ENCODE peak calls at places on chromosomes 5 and 9, in nine cellular contexts. O, X, J, N, R, C, S, M and A are unnamed samples.

GRCh38 chr5:32707394-32707997 is 3.6 kb upstream of the NPR3 start:
- DNase-seq in O (peak), X (no peak), J (no peak), N (peak), R (peak), C (peak), S (no peak), M (no peak), A (no peak)

GRCh38 chr5:102818934-102819333 is 63.8 kb downstream of the PAM start:
- DNase-seq in O (no peak), X (no peak), J (no peak), N (no peak), R (no peak), C (no peak), S (no peak), M (no peak), A (no peak)

GRCh38 chr9:36327903-36328302 is 69.7 kb upstream of the GNE start:
- DNase-seq in O (no peak), X (no peak), J (no peak), N (no peak), R (no peak), C (peak), S (no peak), M (no peak), A (no peak)

GRCh38 chr9:129283705-129284606 is 105.9 kb upstream of the IER5L start:
- DNase-seq in O (peak), X (no peak), J (no peak), N (no peak), R (no peak), C (no peak), S (peak), M (no peak), A (no peak)

GRCh38 chr9:77433675-77434445 is 214.3 kb downstream of the GNA14 start:
- DNase-seq in O (peak), X (peak), J (peak), N (peak), R (peak), C (peak), S (peak), M (peak), A (peak)

GRCh38 chr5:157464518-157465171 is 4.6 kb downstream of the NIPAL4 start:
- DNase-seq in O (peak), X (no peak), J (no peak), N (no peak), R (peak), C (peak), S (peak), M (peak), A (peak)

GRCh38 chr5:107514305-107514704 is 156.4 kb downstream of the EFNA5 start:
- DNase-seq in O (no peak), X (no peak), J (no peak), N (no peak), R (no peak), C (peak), S (no peak), M (no peak), A (no peak)

GRCh38 chr5:179239256-179240135 is 105.8 kb downstream of the ADAMTS2 start:
- DNase-seq in O (peak), X (no peak), J (no peak), N (no peak), R (no peak), C (no peak), S (no peak), M (no peak), A (no peak)

GRCh38 chr5:78972654-78973428 is 12.3 kb downstream of the ARSB start:
- DNase-seq in O (no peak), X (no peak), J (no peak), N (peak), R (no peak), C (peak), S (peak), M (no peak), A (no peak)

GRCh38 chr9:126506361-126507317 is 107.1 kb upstream of the LMX1B start:
- DNase-seq in O (peak), X (no peak), J (no peak), N (no peak), R (no peak), C (no peak), S (peak), M (no peak), A (no peak)

GRCh38 chr5:81349161-81349560 is 44.8 kb downstream of the ACOT12 start:
- DNase-seq in O (peak), X (no peak), J (no peak), N (no peak), R (no peak), C (no peak), S (no peak), M (no peak), A (no peak)

GRCh38 chr5:174300118-174300940 is 254.8 kb downstream of the NSG2 start:
- DNase-seq in O (peak), X (no peak), J (no peak), N (no peak), R (no peak), C (no peak), S (no peak), M (no peak), A (no peak)

GRCh38 chr5:123771715-123772114 is 259.7 kb downstream of the CSNK1G3 start:
- DNase-seq in O (no peak), X (no peak), J (no peak), N (no peak), R (no peak), C (no peak), S (no peak), M (no peak), A (no peak)

GRCh38 chr5:161846731-161847130 is 1.2 kb upstream of the GABRA1 start:
- DNase-seq in O (peak), X (no peak), J (no peak), N (no peak), R (peak), C (no peak), S (no peak), M (no peak), A (no peak)

GRCh38 chr5:51987239-51987638 is 604.0 kb downstream of the ISL1 start:
- DNase-seq in O (no peak), X (no peak), J (no peak), N (no peak), R (no peak), C (no peak), S (no peak), M (no peak), A (no peak)

GRCh38 chr9:19999491-20000057 is 210.7 kb upstream of the SLC24A2 start:
- DNase-seq in O (no peak), X (no peak), J (no peak), N (no peak), R (no peak), C (peak), S (no peak), M (no peak), A (no peak)

GRCh38 chr5:174751154-174751990 is 27.0 kb downstream of the MSX2 start:
- DNase-seq in O (peak), X (no peak), J (peak), N (no peak), R (peak), C (no peak), S (no peak), M (no peak), A (peak)

GRCh38 chr5:118603278-118603677 is 385.1 kb downstream of the DTWD2 start:
- DNase-seq in O (no peak), X (no peak), J (no peak), N (no peak), R (no peak), C (no peak), S (no peak), M (no peak), A (no peak)

GRCh38 chr9:91734371-91734981 is 215.6 kb downstream of the ROR2 start:
- DNase-seq in O (peak), X (no peak), J (peak), N (peak), R (peak), C (peak), S (peak), M (peak), A (peak)

GRCh38 chr5:27315541-27316282 is 277.3 kb upstream of the CDH9 start:
- DNase-seq in O (peak), X (no peak), J (no peak), N (no peak), R (peak), C (no peak), S (no peak), M (no peak), A (no peak)

GRCh38 chr9:131394464-131395026 is 659 bp downstream of the PRRC2B start:
- DNase-seq in O (peak), X (no peak), J (no peak), N (peak), R (no peak), C (peak), S (peak), M (no peak), A (peak)

GRCh38 chr9:94933429-94933828 is 206.9 kb downstream of the AOPEP start:
- DNase-seq in O (no peak), X (no peak), J (no peak), N (no peak), R (no peak), C (no peak), S (no peak), M (no peak), A (no peak)

GRCh38 chr5:35815089-35815936 is 41.4 kb upstream of the IL7R start:
- DNase-seq in O (peak), X (no peak), J (no peak), N (peak), R (peak), C (peak), S (no peak), M (no peak), A (no peak)